ENCODE peak calls at places on chromosome 17, in seven cellular contexts. M is ovary, N is adrenal gland, Q is GM12878, V is body of pancreas, F is upper lobe of left lung, C is H1. X is an unnamed sample.

GRCh38 chr17:4827399-4827798 is 5.7 kb upstream of the MINK1 start:
- DNase-seq in M (no peak), N (no peak), Q (no peak), V (no peak), F (no peak), C (no peak), X (no peak)

GRCh38 chr17:75159196-75160031 is 5.1 kb upstream of the JPT1 start:
- DNase-seq in V (no peak), F (no peak), N (peak), Q (no peak), M (no peak), C (no peak), X (peak)

GRCh38 chr17:82338858-82339633 is 5.5 kb upstream of the SECTM1 start:
- DNase-seq in C (no peak), F (peak), N (peak), M (peak), Q (no peak), V (peak), X (peak)

GRCh38 chr17:40499551-40500189 is 1.8 kb downstream of the TNS4 start:
- DNase-seq in C (no peak), N (peak), M (peak), F (peak), Q (no peak), V (peak), X (peak)

GRCh38 chr17:64698725-64699124 is 36.6 kb upstream of the SMURF2 start:
- DNase-seq in N (no peak), F (no peak), M (no peak), C (no peak), V (no peak), Q (no peak), X (no peak)

GRCh38 chr17:72764632-72765041 is 327.9 kb downstream of the SLC39A11 start:
- DNase-seq in F (no peak), M (no peak), Q (no peak), V (no peak), N (no peak), C (no peak), X (no peak)

GRCh38 chr17:20979792-20980083 is 63.1 kb downstream of the USP22 start:
- DNase-seq in F (no peak), M (no peak), C (no peak), V (no peak), Q (no peak), N (no peak), X (no peak)

GRCh38 chr17:21249911-21250703 is 3.1 kb downstream of the NATD1 start:
- DNase-seq in C (no peak), N (no peak), M (no peak), F (no peak), V (no peak), Q (no peak), X (no peak)

GRCh38 chr17:9985622-9986021 is 80.6 kb upstream of the RCVRN start:
- DNase-seq in N (no peak), V (no peak), F (peak), M (no peak), C (no peak), Q (no peak), X (no peak)

GRCh38 chr17:78173025-78173715 is 4.8 kb downstream of the SYNGR2 start:
- DNase-seq in F (no peak), N (no peak), Q (peak), V (no peak), M (no peak), C (no peak), X (no peak)

GRCh38 chr17:59558039-59558438 is 7.4 kb upstream of the DHX40 start:
- DNase-seq in M (no peak), Q (no peak), N (no peak), C (no peak), V (no peak), F (no peak), X (no peak)

GRCh38 chr17:71287246-71287828 is 833.5 kb upstream of the SOX9 start:
- DNase-seq in C (no peak), V (no peak), N (no peak), M (no peak), Q (no peak), F (no peak), X (no peak)

GRCh38 chr17:21299981-21300600 is 15.6 kb downstream of the MAP2K3 start:
- DNase-seq in M (no peak), F (no peak), Q (no peak), N (no peak), C (no peak), V (no peak), X (no peak)

GRCh38 chr17:427891-428290 is 75.3 kb upstream of the RPH3AL start:
- DNase-seq in F (no peak), Q (no peak), C (no peak), M (no peak), V (no peak), N (no peak), X (no peak)

GRCh38 chr17:2337811-2338657 is 733 bp downstream of the SGSM2 start:
- DNase-seq in F (peak), V (peak), N (peak), C (no peak), Q (no peak), M (peak), X (peak)

GRCh38 chr17:45170976-45171337 is 9.3 kb downstream of the HEXIM2 start:
- DNase-seq in C (no peak), Q (no peak), F (no peak), M (peak), N (peak), V (peak), X (peak)

GRCh38 chr17:3917391-3917931 is 1.2 kb upstream of the P2RX1 start:
- DNase-seq in F (peak), Q (no peak), N (peak), M (peak), C (no peak), V (peak), X (peak)

GRCh38 chr17:39167492-39167891 is 1.5 kb upstream of the ARL5C start:
- DNase-seq in C (no peak), F (no peak), N (no peak), V (no peak), Q (no peak), M (no peak), X (no peak)

GRCh38 chr17:10920511-10920910 is 82.6 kb upstream of the PIRT start:
- DNase-seq in M (no peak), N (no peak), C (no peak), V (no peak), F (no peak), Q (no peak), X (no peak)

GRCh38 chr17:63571632-63572310 is 21.5 kb downstream of the DCAF7 start:
- DNase-seq in V (no peak), C (no peak), Q (no peak), M (no peak), N (no peak), F (no peak), X (no peak)

GRCh38 chr17:48335858-48336500 is 94.0 kb downstream of the SKAP1 start:
- DNase-seq in F (no peak), V (no peak), Q (peak), C (no peak), N (no peak), M (no peak), X (no peak)

DNA sequence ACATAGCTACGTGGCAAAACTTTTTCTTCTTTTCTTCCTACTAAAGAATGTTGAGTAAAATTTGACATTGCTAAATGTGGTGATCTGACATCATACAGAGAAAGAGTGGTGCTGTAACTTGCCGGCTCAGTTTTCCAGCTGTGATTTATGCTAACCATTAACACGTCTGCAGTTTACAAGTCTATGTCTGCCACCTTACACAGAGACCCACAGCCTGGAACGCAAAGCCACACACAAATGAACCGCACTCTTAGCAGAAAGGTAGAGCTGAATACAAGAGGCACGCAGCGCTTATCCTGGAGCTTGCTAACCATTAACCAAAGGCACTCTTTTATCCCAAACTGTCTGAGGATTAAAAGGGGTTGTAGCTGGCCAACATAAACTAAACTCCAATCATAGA is 31.9 kb downstream of the CACNG1 start:
- DNase-seq in V (peak), Q (no peak), M (no peak), C (no peak), N (no peak), F (no peak), X (no peak)
- H3K27ac ChIP-seq in V (peak), Q (no peak), M (no peak), C (no peak), N (no peak), F (no peak), X (peak)

DNA sequence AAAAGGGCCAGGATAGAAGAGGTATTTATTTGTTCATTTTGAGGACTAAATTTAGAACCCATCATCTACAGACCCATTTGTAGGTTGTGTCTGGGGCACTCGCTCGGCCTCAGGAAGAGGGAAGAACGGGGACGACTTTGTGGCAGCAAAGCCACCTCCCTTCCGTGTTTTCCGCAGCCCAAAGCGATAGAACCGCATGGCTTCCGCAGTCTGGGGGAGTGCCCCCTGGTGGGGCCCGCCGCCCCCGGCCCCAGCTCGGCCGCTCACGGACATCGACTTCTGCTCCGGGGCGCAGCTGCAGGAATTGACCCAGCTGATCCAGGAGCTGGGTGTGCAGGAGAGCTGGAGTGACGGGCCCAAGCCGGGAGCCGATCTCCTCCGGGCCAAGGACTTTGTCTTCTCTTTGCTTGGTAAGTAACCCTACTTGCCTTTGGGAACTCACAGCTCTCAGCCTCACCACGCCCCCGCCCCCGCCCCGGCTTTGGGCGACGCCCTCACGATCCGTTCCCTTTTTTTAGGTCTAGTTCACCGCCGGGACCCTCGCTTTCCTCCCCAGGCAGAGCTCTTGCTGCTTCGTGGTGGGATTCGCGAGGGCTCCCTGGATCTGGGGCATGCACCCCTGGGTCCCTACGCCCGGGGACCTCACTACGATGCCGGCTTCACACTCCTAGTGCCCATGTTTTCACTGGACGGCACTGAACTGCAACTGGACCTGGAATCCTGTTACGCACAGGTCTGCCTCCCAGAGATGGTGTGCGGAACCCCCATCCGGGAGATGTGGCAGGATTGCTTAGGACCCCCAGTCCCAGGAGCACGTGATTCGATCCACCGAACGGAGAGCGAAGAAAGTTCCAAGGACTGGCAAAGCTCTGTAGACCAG is 681 bp downstream of the TMEM102 start:
- DNase-seq in F (peak), V (peak), N (peak), C (no peak), Q (no peak), M (no peak), X (peak)
- TF ChIP-seq POLR2A in F (peak), V (no peak), N (peak), C (no peak), Q (no peak), M (no peak), X (no peak)

GRCh38 chr17:19645608-19646250 is 2.8 kb upstream of the ALDH3A2 start:
- DNase-seq in N (peak), M (no peak), V (no peak), F (no peak), C (no peak), Q (no peak), X (no peak)

GRCh38 chr17:19646788-19647696 is 1.5 kb upstream of the ALDH3A2 start:
- DNase-seq in N (peak), M (peak), Q (no peak), V (peak), C (no peak), F (no peak), X (no peak)

GRCh38 chr17:19641687-19642372 is 6.7 kb upstream of the ALDH3A2 start:
- DNase-seq in F (no peak), N (no peak), Q (no peak), V (no peak), M (no peak), C (no peak), X (no peak)

GRCh38 chr17:19642373-19642893 is 6.1 kb upstream of the ALDH3A2 start:
- DNase-seq in Q (no peak), C (no peak), V (no peak), N (no peak), F (no peak), M (no peak), X (no peak)

GRCh38 chr17:19644493-19645210 is 3.9 kb upstream of the ALDH3A2 start:
- DNase-seq in F (no peak), V (no peak), N (no peak), C (no peak), M (no peak), Q (no peak), X (no peak)
- H3K4me3 ChIP-seq in F (no peak), V (no peak), N (no peak), C (no peak), M (no peak), Q (no peak), X (no peak)

GRCh38 chr17:69417545-69418483 is 3.3 kb downstream of the MAP2K6 start:
- DNase-seq in V (no peak), N (no peak), F (no peak), C (no peak), M (no peak), Q (no peak), X (no peak)

GRCh38 chr17:69414408-69415274 is at the start of gene MAP2K6:
- DNase-seq in N (peak), Q (peak), C (peak), M (peak), F (peak), V (peak), X (peak)

GRCh38 chr17:69415431-69415830 is 934 bp downstream of the MAP2K6 start:
- DNase-seq in C (no peak), F (no peak), V (no peak), N (no peak), M (no peak), Q (no peak), X (no peak)

GRCh38 chr17:69423450-69423849 is 9.0 kb downstream of the MAP2K6 start:
- DNase-seq in M (no peak), Q (no peak), C (no peak), F (no peak), V (no peak), N (no peak), X (no peak)

GRCh38 chr17:69418535-69418934 is 4.0 kb downstream of the MAP2K6 start:
- DNase-seq in N (no peak), V (no peak), Q (no peak), C (no peak), F (no peak), M (no peak), X (no peak)
- H3K27ac ChIP-seq in N (no peak), V (no peak), Q (no peak), C (no peak), F (no peak), M (no peak), X (no peak)

X was measured in stomach.